ENCODE peak calls at places on chromosomes 16 and 17, in four cellular contexts. H is IMR-90; X is kidney; I is CD8-positive, alpha-beta T cell. Y is an unnamed sample.

GRCh38 chr16:12688972-12689850 is 114.5 kb downstream of the CPPED1 start:
- DNase-seq in X (no peak), I (no peak), H (no peak), Y (no peak)

GRCh38 chr17:3660311-3660891 is 8.0 kb downstream of the TAX1BP3 start:
- DNase-seq in I (no peak), H (no peak), X (no peak), Y (no peak)

GRCh38 chr17:72338847-72339790 is 218.3 kb downstream of the SOX9 start:
- DNase-seq in X (peak), I (no peak), H (peak), Y (peak)

GRCh38 chr17:57106107-57106835 is 21.2 kb downstream of the AKAP1 start:
- DNase-seq in X (peak), H (no peak), I (no peak), Y (no peak)

GRCh38 chr16:80554037-80554436 is 13.2 kb downstream of the DYNLRB2 start:
- DNase-seq in H (no peak), I (no peak), X (no peak), Y (no peak)

GRCh38 chr17:50056961-50057330 is 1.0 kb downstream of the ITGA3 start:
- DNase-seq in H (peak), I (no peak), X (peak), Y (no peak)

GRCh38 chr16:81581107-81581506 is 136.5 kb downstream of the CMIP start:
- DNase-seq in I (no peak), H (no peak), X (no peak), Y (no peak)

GRCh38 chr16:83389751-83390150 is 418.0 kb upstream of the HSBP1 start:
- DNase-seq in H (peak), X (no peak), I (no peak), Y (peak)

GRCh38 chr16:15658556-15658955 is 8.5 kb downstream of the NDE1 start:
- DNase-seq in H (no peak), I (no peak), X (no peak), Y (no peak)

GRCh38 chr16:15660203-15660601 is 10.2 kb downstream of the NDE1 start:
- DNase-seq in I (no peak), X (no peak), H (no peak), Y (no peak)

GRCh38 chr16:15653227-15653626 is 3.2 kb downstream of the NDE1 start:
- DNase-seq in I (no peak), H (peak), X (no peak), Y (peak)

GRCh38 chr16:15654591-15654990 is 4.5 kb downstream of the NDE1 start:
- DNase-seq in X (no peak), H (no peak), I (no peak), Y (no peak)

DNA sequence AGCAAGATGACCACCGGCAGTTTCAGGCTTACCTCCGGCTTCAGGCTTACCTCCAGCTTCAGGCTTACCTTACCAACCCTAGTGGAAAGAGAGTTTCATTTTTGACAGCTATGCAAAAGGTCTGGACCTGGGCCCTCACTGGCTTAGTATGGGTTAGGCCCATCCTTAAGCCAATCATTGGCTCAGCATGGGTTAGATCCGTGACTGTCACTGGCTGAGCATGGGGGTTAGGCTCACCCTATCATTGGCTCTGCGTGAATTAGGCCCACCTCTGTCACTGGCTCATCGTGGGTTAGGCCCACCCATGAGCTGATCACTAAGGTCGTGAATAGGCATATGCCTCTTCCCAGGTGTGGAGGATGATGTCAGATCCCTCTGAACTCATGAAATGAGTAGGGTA is 8.1 kb downstream of the NDE1 start:
- DNase-seq in I (no peak), X (no peak), H (no peak), Y (no peak)
- H3K4me3 ChIP-seq in I (no peak), X (no peak), H (no peak), Y (no peak)

GRCh38 chr16:56101480-56101879 is 89.8 kb upstream of the GNAO1 start:
- DNase-seq in X (no peak), H (no peak), I (no peak), Y (no peak)

GRCh38 chr16:56106527-56106926 is 84.8 kb upstream of the GNAO1 start:
- DNase-seq in H (no peak), I (no peak), X (no peak), Y (no peak)

GRCh38 chr16:56107944-56108583 is 83.2 kb upstream of the GNAO1 start:
- DNase-seq in H (no peak), X (no peak), I (no peak), Y (no peak)

DNA sequence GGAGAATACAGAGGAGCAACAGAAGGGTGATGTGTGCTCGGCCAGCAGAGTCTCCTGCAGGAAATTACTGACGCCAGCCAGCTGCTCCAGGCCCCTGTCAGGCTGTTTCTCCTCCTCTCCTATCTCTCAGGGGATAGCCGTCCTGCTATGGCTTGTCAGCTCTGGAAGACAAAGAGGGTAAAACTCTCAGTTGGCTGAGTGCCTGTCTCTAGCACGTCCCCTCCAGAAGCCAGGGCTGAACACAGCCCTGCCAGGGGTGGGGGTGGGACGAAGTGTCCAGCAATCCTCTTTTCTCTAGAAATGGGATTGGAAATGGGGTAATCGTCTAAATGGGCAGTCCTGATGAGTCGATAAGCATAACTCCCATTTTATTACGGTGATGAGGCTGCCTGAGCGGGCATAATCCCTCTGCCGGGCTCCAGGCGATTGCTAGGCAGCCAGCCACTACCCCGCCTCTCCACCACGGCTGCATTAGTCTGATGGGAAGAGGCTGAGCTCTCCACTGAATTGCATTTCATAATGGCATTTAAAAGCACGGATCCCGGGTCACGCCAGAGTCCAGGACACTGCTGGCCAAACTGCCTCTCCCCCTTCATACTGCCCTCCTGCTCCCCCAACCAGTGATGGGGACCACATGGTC is 89.0 kb upstream of the GNAO1 start:
- DNase-seq in H (no peak), I (no peak), X (peak), Y (peak)
- H3K4me3 ChIP-seq in H (no peak), I (no peak), X (no peak), Y (no peak)

GRCh38 chr17:34665150-34665802 is 85.9 kb downstream of the TMEM132E start:
- DNase-seq in H (no peak), X (no peak), I (no peak), Y (no peak)

GRCh38 chr17:34663714-34664113 is 84.3 kb downstream of the TMEM132E start:
- DNase-seq in X (no peak), I (no peak), H (no peak), Y (no peak)

GRCh38 chr17:34668206-34668605 is 88.8 kb downstream of the TMEM132E start:
- DNase-seq in X (no peak), H (no peak), I (no peak), Y (no peak)

GRCh38 chr17:34667656-34668055 is 88.3 kb downstream of the TMEM132E start:
- DNase-seq in H (no peak), I (no peak), X (no peak), Y (no peak)

GRCh38 chr17:34665803-34666763 is 86.7 kb downstream of the TMEM132E start:
- DNase-seq in H (no peak), X (no peak), I (no peak), Y (no peak)
- H3K4me3 ChIP-seq in H (no peak), X (no peak), I (no peak), Y (no peak)

GRCh38 chr17:39062846-39063680 is 88.4 kb downstream of the PLXDC1 start:
- DNase-seq in I (no peak), X (no peak), H (peak), Y (peak)

GRCh38 chr17:39063681-39064069 is 87.8 kb downstream of the PLXDC1 start:
- DNase-seq in H (peak), I (no peak), X (no peak), Y (no peak)

GRCh38 chr17:39058524-39058923 is 91.3 kb upstream of the FBXO47 start:
- DNase-seq in X (no peak), H (no peak), I (no peak), Y (no peak)

GRCh38 chr17:39054111-39054645 is 87.0 kb upstream of the FBXO47 start:
- DNase-seq in X (no peak), I (no peak), H (peak), Y (peak)

GRCh38 chr17:39057807-39058206 is 90.6 kb upstream of the FBXO47 start:
- DNase-seq in H (no peak), I (no peak), X (no peak), Y (no peak)
- H3K4me3 ChIP-seq in H (no peak), I (no peak), X (peak), Y (no peak)

DNA sequence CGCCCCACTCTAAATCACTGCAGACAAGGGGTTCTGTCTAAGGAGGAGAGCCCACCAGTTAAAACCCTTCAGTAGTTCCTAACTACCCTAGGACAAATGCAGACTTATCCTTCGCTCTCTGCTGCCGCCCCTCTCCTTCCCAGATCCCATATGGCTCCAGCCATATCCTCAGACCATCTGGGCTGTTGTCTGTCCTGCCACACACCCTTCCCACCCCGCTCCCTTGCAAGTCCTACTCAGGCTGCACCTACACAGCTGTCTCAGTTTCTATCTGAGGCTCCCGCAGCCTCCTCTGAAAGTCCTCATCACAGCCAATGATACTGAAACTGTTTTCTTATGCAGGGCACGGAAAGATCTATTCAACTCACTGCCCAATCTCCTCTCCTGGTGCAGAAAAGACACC is 720 bp upstream of the BCKDK start:
- DNase-seq in H (no peak), X (no peak), I (no peak), Y (no peak)
- H3K4me3 ChIP-seq in H (no peak), X (no peak), I (no peak), Y (no peak)

Y was measured in fibroblast of the aortic adventitia.